ENCODE peak calls at places on chromosomes 4 and X, in seven cellular contexts. G is ovary, M is GM12864, Y is cardiac fibroblast, U is H9, C is A549, T is PC-9. O is an unnamed sample.

GRCh38 chrX:4710618-4711433 is 997.4 kb upstream of the PRKX start:
- DNase-seq in G (no peak), M (no peak), Y (no peak), U (peak), C (no peak), T (peak), O (no peak)

GRCh38 chr4:186946682-186947294 is 223.1 kb upstream of the FAT1 start:
- DNase-seq in G (no peak), M (no peak), Y (no peak), U (peak), C (peak), T (no peak), O (no peak)

GRCh38 chr4:8547912-8548730 is 32.1 kb upstream of the GPR78 start:
- DNase-seq in G (no peak), M (no peak), Y (no peak), U (no peak), C (no peak), T (peak), O (no peak)

GRCh38 chrX:15151267-15152196 is 118.4 kb downstream of the ASB9 start:
- DNase-seq in G (no peak), M (no peak), Y (no peak), U (no peak), C (no peak), T (no peak), O (no peak)

GRCh38 chr4:147057631-147057980 is 111.9 kb upstream of the TTC29 start:
- DNase-seq in G (no peak), M (no peak), Y (peak), U (no peak), C (no peak), T (no peak), O (no peak)

GRCh38 chrX:130704053-130705038 is 198.7 kb downstream of the ENOX2 start:
- DNase-seq in G (no peak), M (no peak), Y (peak), U (no peak), C (no peak), T (no peak), O (no peak)

GRCh38 chrX:33086886-33087285 is 124.5 kb downstream of the DMD start:
- DNase-seq in G (no peak), M (no peak), Y (no peak), U (no peak), C (no peak), T (no peak), O (no peak)

GRCh38 chr4:82423245-82424054 is 6.8 kb downstream of the HNRNPDL start:
- DNase-seq in G (no peak), M (no peak), Y (peak), U (no peak), C (no peak), T (peak), O (no peak)

GRCh38 chr4:126595643-126596042 is 1037.1 kb upstream of the INTU start:
- DNase-seq in G (no peak), M (no peak), Y (no peak), U (no peak), C (no peak), T (no peak), O (no peak)

GRCh38 chrX:39633293-39633692 is 464.5 kb downstream of the BCOR start:
- DNase-seq in G (no peak), M (no peak), Y (peak), U (no peak), C (no peak), T (no peak), O (no peak)

GRCh38 chr4:8383451-8384160 is 56.9 kb downstream of the ACOX3 start:
- DNase-seq in G (no peak), M (no peak), Y (peak), U (no peak), C (no peak), T (no peak), O (no peak)

GRCh38 chr4:40838742-40839141 is 89.0 kb downstream of the NSUN7 start:
- DNase-seq in G (no peak), M (no peak), Y (no peak), U (no peak), C (no peak), T (no peak), O (no peak)

GRCh38 chr4:10783351-10783750 is 98.8 kb upstream of the CLNK start:
- DNase-seq in G (no peak), M (no peak), Y (peak), U (no peak), C (no peak), T (no peak), O (no peak)

GRCh38 chrX:106987488-106987887 is 12.5 kb downstream of the MORC4 start:
- DNase-seq in G (no peak), M (no peak), Y (no peak), U (no peak), C (no peak), T (no peak), O (no peak)

GRCh38 chrX:153476628-153477027 is 6.3 kb upstream of the HAUS7 start:
- DNase-seq in G (no peak), M (no peak), Y (peak), U (no peak), C (no peak), T (no peak), O (no peak)

GRCh38 chr4:78588894-78589545 is 37.5 kb downstream of the ANXA3 start:
- DNase-seq in G (no peak), M (no peak), Y (no peak), U (no peak), C (no peak), T (no peak), O (no peak)

GRCh38 chr4:106039796-106040195 is 144.5 kb downstream of the NPNT start:
- DNase-seq in G (no peak), M (no peak), Y (peak), U (no peak), C (no peak), T (no peak), O (no peak)

GRCh38 chr4:47690611-47691010 is 147.3 kb downstream of the CORIN start:
- DNase-seq in G (no peak), M (no peak), Y (no peak), U (no peak), C (no peak), T (no peak), O (no peak)

GRCh38 chrX:72262077-72262476 is 15.0 kb downstream of the RPS4X start:
- DNase-seq in G (no peak), M (no peak), Y (no peak), U (no peak), C (no peak), T (no peak), O (no peak)

GRCh38 chr4:151798678-151799416 is 38.0 kb upstream of the GATB start:
- DNase-seq in G (no peak), M (peak), Y (no peak), U (no peak), C (no peak), T (no peak), O (no peak)

GRCh38 chr4:60724623-60725022 is 475.5 kb upstream of the ADGRL3 start:
- DNase-seq in G (no peak), M (no peak), Y (peak), U (no peak), C (no peak), T (peak), O (no peak)

GRCh38 chrX:132957211-132958085 is 981 bp downstream of the HS6ST2 start:
- DNase-seq in G (peak), M (no peak), Y (no peak), U (peak), C (no peak), T (no peak), O (no peak)

GRCh38 chrX:7993873-7994272 is 66.7 kb upstream of the PNPLA4 start:
- DNase-seq in G (no peak), M (no peak), Y (no peak), U (no peak), C (no peak), T (no peak), O (no peak)

GRCh38 chrX:129798888-129799287 is 19.1 kb downstream of the SASH3 start:
- DNase-seq in G (no peak), M (no peak), Y (no peak), U (no peak), C (no peak), T (no peak), O (no peak)

GRCh38 chr4:104592894-104593470 is 98.3 kb upstream of the CXXC4 start:
- DNase-seq in G (no peak), M (no peak), Y (peak), U (no peak), C (no peak), T (no peak), O (no peak)

GRCh38 chrX:104118765-104119164 is 6.4 kb downstream of the ZCCHC18 start:
- DNase-seq in G (no peak), M (no peak), Y (no peak), U (no peak), C (no peak), T (no peak), O (no peak)

GRCh38 chr4:25441519-25442117 is 64.6 kb downstream of the ANAPC4 start:
- DNase-seq in G (peak), M (no peak), Y (peak), U (peak), C (peak), T (no peak), O (no peak)

GRCh38 chrX:120668357-120668756 is 38.5 kb upstream of the C1GALT1C1 start:
- DNase-seq in G (no peak), M (no peak), Y (no peak), U (no peak), C (no peak), T (no peak), O (no peak)

GRCh38 chrX:120660638-120661037 is 30.8 kb upstream of the C1GALT1C1 start:
- DNase-seq in G (no peak), M (no peak), Y (no peak), U (no peak), C (no peak), T (peak), O (no peak)

DNA sequence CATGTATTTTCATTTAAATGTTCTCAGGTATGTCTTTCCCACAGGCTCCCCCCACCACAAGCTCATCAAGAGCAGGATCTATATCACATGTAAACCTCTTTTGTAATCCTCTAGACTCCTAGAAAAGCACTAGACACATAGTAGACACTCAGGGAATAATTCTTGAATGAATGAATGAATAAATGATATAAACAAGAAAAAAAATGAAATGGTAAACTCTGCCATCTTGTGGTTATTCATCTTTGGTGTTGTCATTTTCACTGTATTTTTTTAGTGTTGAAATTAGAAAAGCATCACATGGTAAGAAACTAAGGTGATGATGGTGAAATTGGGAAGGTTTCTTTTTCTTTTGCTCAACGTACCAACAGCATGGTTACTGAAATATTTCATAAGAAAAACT is 34.2 kb upstream of the C1GALT1C1 start:
- DNase-seq in G (no peak), M (no peak), Y (peak), U (no peak), C (no peak), T (peak), O (no peak)
- TF ChIP-seq CTCF in G (no peak), M (no peak), Y (no peak), U (no peak), C (peak), T (peak), O (no peak)

GRCh38 chr4:77308843-77309242 is 151.8 kb downstream of the CCNG2 start:
- DNase-seq in G (no peak), M (no peak), Y (peak), U (no peak), C (peak), T (no peak), O (no peak)
- TF ChIP-seq CTCF in G (no peak), M (peak), Y (peak), U (peak), C (peak), T (peak), O (peak)

GRCh38 chr4:113094802-113095201 is 45.3 kb downstream of the ANK2 start:
- DNase-seq in G (no peak), M (no peak), Y (peak), U (no peak), C (peak), T (no peak), O (no peak)
- TF ChIP-seq CTCF in G (peak), M (peak), Y (peak), U (peak), C (peak), T (peak), O (peak)

DNA sequence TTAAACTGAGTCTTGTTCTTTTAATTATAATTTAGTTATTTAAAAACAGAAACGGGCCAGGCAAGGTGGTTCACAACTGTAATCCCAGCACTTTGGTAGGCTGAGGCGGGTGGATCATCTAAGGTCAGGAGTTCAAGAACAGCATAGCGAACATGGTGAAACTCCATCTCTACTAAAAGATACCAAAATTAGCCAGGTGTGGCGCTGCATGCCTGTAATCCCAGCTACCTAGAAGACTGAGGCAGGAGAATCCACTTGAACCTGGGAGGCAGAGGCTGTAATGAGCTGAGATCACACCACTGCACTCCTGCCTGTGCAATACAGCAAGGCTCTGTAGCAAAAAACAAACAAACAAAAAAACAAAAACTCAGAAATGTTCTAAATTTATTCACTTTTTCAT is 852.9 kb downstream of the TECRL start:
- DNase-seq in G (no peak), M (no peak), Y (no peak), U (peak), C (no peak), T (no peak), O (no peak)
- TF ChIP-seq CTCF in G (no peak), M (no peak), Y (no peak), U (peak), C (no peak), T (no peak), O (no peak)

GRCh38 chrX:110045421-110045820 is 42.5 kb downstream of the TMEM164 start:
- DNase-seq in G (no peak), M (no peak), Y (no peak), U (no peak), C (no peak), T (no peak), O (no peak)

GRCh38 chrX:110044531-110045249 is 41.8 kb downstream of the TMEM164 start:
- DNase-seq in G (no peak), M (no peak), Y (peak), U (no peak), C (no peak), T (no peak), O (no peak)

GRCh38 chrX:110049096-110049495 is 46.2 kb downstream of the TMEM164 start:
- DNase-seq in G (no peak), M (no peak), Y (no peak), U (no peak), C (no peak), T (no peak), O (no peak)

GRCh38 chrX:110046971-110047370 is 44.1 kb downstream of the TMEM164 start:
- DNase-seq in G (no peak), M (no peak), Y (no peak), U (no peak), C (no peak), T (no peak), O (no peak)

DNA sequence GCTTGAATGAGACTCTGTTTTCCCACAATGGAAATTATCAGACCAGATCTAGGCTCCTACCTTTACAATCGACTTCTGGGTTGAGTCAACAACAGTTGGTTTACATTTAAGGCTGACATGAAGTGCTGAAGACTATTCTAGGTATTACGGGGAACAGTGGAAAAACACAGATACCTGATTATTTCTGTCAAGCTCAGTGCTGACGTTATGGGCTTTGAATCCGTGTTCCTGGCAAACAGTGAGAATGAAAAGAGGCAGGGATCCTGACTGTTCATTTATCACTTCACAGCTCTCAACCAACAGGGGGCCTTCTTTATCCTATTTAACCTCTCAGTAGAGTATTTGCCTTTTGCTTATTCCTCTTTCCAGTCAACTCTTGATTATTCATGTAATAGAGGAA is 43.1 kb downstream of the TMEM164 start:
- DNase-seq in G (no peak), M (no peak), Y (peak), U (no peak), C (no peak), T (no peak), O (no peak)
- TF ChIP-seq CTCF in G (no peak), M (peak), Y (no peak), U (peak), C (peak), T (no peak), O (no peak)

GRCh38 chr4:121998024-121998423 is 46.2 kb upstream of the TRPC3 start:
- DNase-seq in G (no peak), M (no peak), Y (no peak), U (peak), C (no peak), T (no peak), O (no peak)
- TF ChIP-seq CTCF in G (no peak), M (no peak), Y (no peak), U (peak), C (no peak), T (no peak), O (peak)

GRCh38 chr4:30720656-30721352 is 635 bp downstream of the PCDH7 start:
- DNase-seq in G (peak), M (no peak), Y (peak), U (peak), C (peak), T (no peak), O (no peak)

GRCh38 chr4:30721353-30722091 is 1.4 kb downstream of the PCDH7 start:
- DNase-seq in G (peak), M (no peak), Y (peak), U (peak), C (peak), T (peak), O (no peak)

GRCh38 chr4:30722916-30723270 is 2.7 kb downstream of the PCDH7 start:
- DNase-seq in G (no peak), M (no peak), Y (no peak), U (peak), C (no peak), T (no peak), O (no peak)

GRCh38 chr4:30724217-30724616 is 4.0 kb downstream of the PCDH7 start:
- DNase-seq in G (no peak), M (no peak), Y (no peak), U (no peak), C (no peak), T (no peak), O (no peak)

DNA sequence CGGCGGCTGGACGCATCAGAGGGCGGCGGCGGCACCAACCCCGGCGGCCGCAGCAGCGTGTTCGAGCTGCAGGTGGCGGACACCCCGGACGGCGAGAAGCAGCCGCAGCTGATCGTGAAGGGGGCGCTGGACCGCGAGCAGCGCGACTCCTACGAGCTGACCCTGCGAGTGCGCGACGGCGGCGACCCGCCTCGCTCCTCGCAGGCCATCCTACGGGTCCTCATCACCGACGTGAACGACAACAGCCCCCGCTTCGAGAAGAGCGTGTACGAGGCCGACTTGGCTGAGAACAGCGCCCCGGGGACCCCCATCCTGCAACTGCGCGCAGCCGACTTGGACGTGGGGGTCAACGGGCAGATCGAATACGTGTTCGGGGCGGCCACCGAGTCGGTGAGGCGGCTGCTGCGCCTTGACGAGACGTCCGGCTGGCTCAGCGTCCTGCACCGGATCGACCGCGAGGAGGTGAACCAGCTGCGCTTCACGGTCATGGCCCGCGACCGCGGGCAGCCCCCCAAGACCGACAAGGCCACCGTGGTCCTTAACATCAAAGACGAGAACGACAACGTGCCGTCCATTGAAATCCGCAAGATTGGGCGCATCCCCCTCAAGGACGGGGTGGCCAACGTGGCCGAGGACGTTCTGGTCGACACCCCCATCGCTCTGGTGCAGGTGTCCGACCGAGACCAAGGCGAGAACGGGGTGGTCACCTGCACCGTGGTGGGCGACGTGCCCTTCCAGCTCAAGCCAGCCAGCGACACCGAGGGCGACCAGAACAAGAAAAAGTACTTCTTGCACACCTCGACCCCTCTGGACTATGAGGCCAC is 2.1 kb downstream of the PCDH7 start:
- DNase-seq in G (no peak), M (no peak), Y (no peak), U (no peak), C (no peak), T (no peak), O (no peak)
- TF ChIP-seq CTCF in G (no peak), M (no peak), Y (peak), U (no peak), C (no peak), T (no peak), O (no peak)

O was measured in AG09319.